ENCODE peak calls at places on chromosomes 4 and X, in nine cellular contexts. S, D, I, B, H, K, G, R and W are unnamed samples.

GRCh38 chr4:152075253-152075928 is 314.6 kb upstream of the GATB start:
- DNase-seq in S (no peak), D (no peak), I (no peak), B (no peak), H (no peak), K (no peak), G (no peak), R (no peak), W (no peak)

GRCh38 chrX:12955882-12956703 is 18.8 kb upstream of the TMSB4X start:
- DNase-seq in S (no peak), D (peak; percentile 15), I (no peak), B (peak; percentile 84), H (no peak), K (peak; percentile 59), G (peak; percentile 46), R (peak; percentile 69), W (peak; percentile 76)

GRCh38 chr4:38980903-38981676 is 51.1 kb downstream of the TMEM156 start:
- DNase-seq in S (no peak), D (no peak), I (no peak), B (peak; percentile 93), H (no peak), K (no peak), G (no peak), R (no peak), W (no peak)

GRCh38 chrX:53445977-53446376 is 11.8 kb upstream of the HSD17B10 start:
- DNase-seq in S (no peak), D (no peak), I (no peak), B (peak; percentile 30), H (no peak), K (peak; percentile 49), G (peak; percentile 30), R (peak; percentile 43), W (peak; percentile 61)

GRCh38 chrX:70755850-70756249 is 152.7 kb downstream of the TEX11 start:
- DNase-seq in S (no peak), D (no peak), I (no peak), B (no peak), H (no peak), K (no peak), G (no peak), R (no peak), W (peak; percentile 49)

GRCh38 chrX:40109288-40110008 is 11.7 kb upstream of the BCOR start:
- DNase-seq in S (peak; percentile 81), D (no peak), I (no peak), B (peak; percentile 55), H (no peak), K (peak; percentile 75), G (peak; percentile 50), R (peak; percentile 67), W (peak; percentile 54)

GRCh38 chr4:53601251-53601764 is 10.0 kb upstream of the LNX1 start:
- DNase-seq in S (peak; percentile 31), D (no peak), I (no peak), B (no peak), H (peak; percentile 35), K (peak; percentile 52), G (no peak), R (peak; percentile 29), W (peak; percentile 45)

GRCh38 chr4:931194-931959 is 739 bp downstream of the GAK start:
- DNase-seq in S (no peak), D (no peak), I (peak; percentile 81), B (peak; percentile 84), H (no peak), K (peak; percentile 58), G (peak; percentile 40), R (peak; percentile 36), W (no peak)

GRCh38 chr4:81003549-81004240 is 26.8 kb upstream of the BMP3 start:
- DNase-seq in S (no peak), D (no peak), I (no peak), B (no peak), H (no peak), K (no peak), G (no peak), R (peak; percentile 19), W (no peak)

GRCh38 chr4:140595065-140595464 is 26.3 kb upstream of the UCP1 start:
- DNase-seq in S (no peak), D (no peak), I (no peak), B (peak; percentile 9), H (no peak), K (no peak), G (no peak), R (peak; percentile 41), W (peak; percentile 63)

GRCh38 chrX:129654652-129655546 is at the start of gene APLN:
- DNase-seq in S (peak; percentile 62), D (no peak), I (no peak), B (peak; percentile 19), H (no peak), K (peak; percentile 53), G (peak; percentile 55), R (no peak), W (peak; percentile 46)

GRCh38 chrX:11530621-11531020 is 135.1 kb downstream of the ARHGAP6 start:
- DNase-seq in S (peak; percentile 31), D (no peak), I (no peak), B (peak; percentile 23), H (no peak), K (no peak), G (no peak), R (no peak), W (no peak)

GRCh38 chr4:88017516-88018302 is 10.3 kb downstream of the PKD2 start:
- DNase-seq in S (peak; percentile 42), D (no peak), I (no peak), B (peak; percentile 98), H (no peak), K (no peak), G (no peak), R (no peak), W (no peak)

GRCh38 chr4:80694178-80694577 is 336.3 kb upstream of the BMP3 start:
- DNase-seq in S (no peak), D (no peak), I (no peak), B (no peak), H (no peak), K (no peak), G (no peak), R (no peak), W (no peak)

GRCh38 chrX:46254623-46255022 is 290.6 kb downstream of the ZNF674 start:
- DNase-seq in S (no peak), D (no peak), I (no peak), B (no peak), H (no peak), K (no peak), G (no peak), R (no peak), W (no peak)

GRCh38 chrX:45767021-45767491 is 566.4 kb upstream of the DIPK2B start:
- DNase-seq in S (no peak), D (no peak), I (no peak), B (peak; percentile 43), H (no peak), K (no peak), G (no peak), R (no peak), W (no peak)

GRCh38 chrX:101287402-101287801 is 3.7 kb downstream of the TAF7L start:
- DNase-seq in S (no peak), D (no peak), I (no peak), B (peak; percentile 52), H (no peak), K (no peak), G (no peak), R (no peak), W (no peak)

GRCh38 chr4:8428288-8429097 is 12.0 kb downstream of the ACOX3 start:
- DNase-seq in S (peak; percentile 88), D (peak; percentile 25), I (peak; percentile 92), B (peak; percentile 80), H (peak; percentile 76), K (peak; percentile 92), G (peak; percentile 94), R (peak; percentile 92), W (peak; percentile 96)
- TF ChIP-seq POLR2A in S (peak; percentile 22), D (peak; percentile 83), I (no peak), B (peak; percentile 84), H (peak; percentile 41), K (peak; percentile 87), G (peak; percentile 57), R (peak; percentile 76), W (peak; percentile 63)

DNA sequence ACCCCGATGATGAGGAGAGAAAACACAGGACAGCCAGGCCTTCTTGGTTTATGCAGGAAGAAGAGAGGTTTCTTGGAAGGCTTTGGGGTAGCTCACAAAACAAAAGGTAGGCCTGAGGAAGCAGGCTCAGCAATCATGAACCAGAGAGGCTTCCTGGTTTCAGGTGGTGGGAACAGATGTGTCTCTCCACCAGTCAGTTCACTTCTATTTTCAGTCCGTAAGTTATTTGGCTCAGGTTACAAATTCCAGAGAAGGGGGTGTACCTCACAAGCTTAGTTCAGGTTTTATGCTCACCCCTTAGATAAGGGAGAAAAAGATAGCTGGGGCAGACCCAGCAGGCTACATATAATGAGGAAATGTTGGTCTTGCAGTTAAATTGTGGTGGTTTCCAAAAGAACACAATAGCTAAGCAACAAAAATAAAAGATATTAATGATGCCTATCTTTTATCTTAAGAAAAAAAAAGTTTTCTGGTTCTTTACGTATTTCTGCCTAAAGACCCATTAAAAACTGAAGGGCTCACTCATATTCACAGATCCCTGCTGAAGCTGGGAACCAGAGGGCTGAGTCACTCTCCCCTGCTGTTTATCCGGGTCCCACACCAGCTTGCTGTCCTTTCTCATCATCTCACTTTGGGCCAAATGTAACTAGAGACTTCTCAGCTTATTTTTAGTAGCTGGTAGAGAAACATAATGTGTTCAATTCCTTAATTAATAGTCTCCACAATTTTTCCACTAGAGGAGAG is 177.0 kb downstream of the CAMK2D start:
- DNase-seq in S (no peak), D (no peak), I (no peak), B (peak; percentile 83), H (no peak), K (no peak), G (no peak), R (no peak), W (no peak)
- H3K4me1 ChIP-seq in S (peaks cover 1% of the 10 kb centered on the region), D (peaks cover 10% of the 10 kb centered on the region), I (no peaks in the 10 kb centered on the region), B (peaks cover 4% of the 10 kb centered on the region), H (peaks cover 59% of the 10 kb centered on the region), K (peaks cover 33% of the 10 kb centered on the region), G (no peaks in the 10 kb centered on the region), R (no peaks in the 10 kb centered on the region), W (no peaks in the 10 kb centered on the region)

DNA sequence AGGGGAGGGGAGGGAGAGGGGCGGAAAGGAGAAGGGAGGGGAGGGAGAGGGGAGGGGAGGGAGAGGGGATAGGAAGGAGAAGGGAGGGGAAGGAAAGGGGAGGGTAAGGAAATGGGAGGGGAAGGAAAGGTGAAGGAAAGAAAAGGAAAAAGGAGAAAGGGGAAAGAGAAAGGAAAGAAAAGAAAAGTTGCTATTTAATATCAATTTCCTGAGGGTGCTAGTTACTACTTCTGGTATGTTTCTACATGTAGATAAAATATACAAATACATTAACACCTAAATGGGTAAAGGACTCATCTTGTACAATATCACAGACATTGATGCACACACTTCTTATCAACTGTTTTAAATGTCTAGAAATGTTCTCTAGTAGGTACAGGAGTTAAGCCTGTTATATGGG is 22.6 kb downstream of the ANXA5 start:
- DNase-seq in S (no peak), D (no peak), I (no peak), B (no peak), H (no peak), K (no peak), G (no peak), R (no peak), W (no peak)
- H3K36me3 ChIP-seq in S (no peaks in the 10 kb centered on the region), D (peaks cover 98% of the 10 kb centered on the region), I (peaks cover 87% of the 10 kb centered on the region), B (peaks cover 44% of the 10 kb centered on the region), H (no peaks in the 10 kb centered on the region), K (no peaks in the 10 kb centered on the region), G (peaks cover 91% of the 10 kb centered on the region), R (peaks cover 37% of the 10 kb centered on the region), W (peaks cover 3% of the 10 kb centered on the region)

GRCh38 chr4:5753766-5754528 is 42.9 kb downstream of the EVC start:
- DNase-seq in S (no peak), D (no peak), I (no peak), B (peak; percentile 97), H (no peak), K (no peak), G (no peak), R (no peak), W (no peak)
- TF ChIP-seq POLR2A in S (no peak), D (no peak), I (no peak), B (no peak), H (no peak), K (no peak), G (no peak), R (no peak), W (no peak)